ENCODE peak calls at places on chromosome 9, in ten cellular contexts. A, H, G, Y, W, O, U, L, C and K are unnamed samples.
A peak's percentile ranks its signal among the peaks of the same experiment; 100 is the strongest.

GRCh38 chr9:97809666-97810344 is 43.2 kb upstream of the FOXE1 start:
- DNase-seq in A (no peak), H (no peak), G (no peak), Y (no peak), W (no peak), O (no peak), U (no peak), L (no peak), C (no peak), K (no peak)

GRCh38 chr9:127351182-127352166 is 45.5 kb upstream of the SLC2A8 start:
- DNase-seq in A (no peak), H (no peak), G (no peak), Y (peak; percentile 99), W (no peak), O (no peak), U (no peak), L (no peak), C (no peak), K (no peak)

GRCh38 chr9:34993502-34994428 is 4.2 kb downstream of the DNAJB5 start:
- DNase-seq in A (no peak), H (no peak), G (peak; percentile 90), Y (peak; percentile 56), W (no peak), O (no peak), U (peak; percentile 36), L (no peak), C (no peak), K (no peak)

GRCh38 chr9:117315236-117315635 is 99.6 kb downstream of the ASTN2 start:
- DNase-seq in A (no peak), H (no peak), G (no peak), Y (peak; percentile 55), W (no peak), O (no peak), U (no peak), L (no peak), C (no peak), K (no peak)

GRCh38 chr9:38251461-38251860 is 141.0 kb upstream of the ALDH1B1 start:
- DNase-seq in A (no peak), H (no peak), G (no peak), Y (peak; percentile 58), W (no peak), O (no peak), U (no peak), L (no peak), C (no peak), K (no peak)

GRCh38 chr9:71929791-71930440 is 18.5 kb downstream of the C9orf85 start:
- DNase-seq in A (no peak), H (no peak), G (no peak), Y (no peak), W (no peak), O (no peak), U (peak; percentile 56), L (no peak), C (no peak), K (no peak)

GRCh38 chr9:129111143-129111761 is at the start of gene PTPA:
- DNase-seq in A (peak; percentile 85), H (peak; percentile 93), G (peak; percentile 92), Y (peak; percentile 91), W (peak; percentile 89), O (no peak), U (no peak), L (peak; percentile 80), C (peak; percentile 82), K (peak; percentile 82)

GRCh38 chr9:113483676-113484257 is 20.2 kb downstream of the RGS3 start:
- DNase-seq in A (peak; percentile 42), H (no peak), G (no peak), Y (no peak), W (no peak), O (no peak), U (no peak), L (no peak), C (no peak), K (no peak)

GRCh38 chr9:2817987-2818386 is 25.9 kb downstream of the PUM3 start:
- DNase-seq in A (no peak), H (no peak), G (no peak), Y (no peak), W (no peak), O (no peak), U (no peak), L (no peak), C (no peak), K (no peak)

GRCh38 chr9:38047301-38048251 is 21.5 kb downstream of the SHB start:
- DNase-seq in A (peak; percentile 95), H (no peak), G (peak; percentile 76), Y (no peak), W (peak; percentile 54), O (peak; percentile 97), U (peak; percentile 67), L (peak; percentile 82), C (peak; percentile 62), K (no peak)

GRCh38 chr9:96038914-96039313 is 163.4 kb downstream of the ERCC6L2 start:
- DNase-seq in A (no peak), H (no peak), G (no peak), Y (no peak), W (no peak), O (no peak), U (no peak), L (no peak), C (no peak), K (no peak)

GRCh38 chr9:128276574-128277270 is 646 bp downstream of the SWI5 start:
- DNase-seq in A (peak; percentile 57), H (no peak), G (peak; percentile 46), Y (peak; percentile 59), W (peak; percentile 42), O (no peak), U (no peak), L (no peak), C (peak; percentile 30), K (no peak)

GRCh38 chr9:89640391-89640790 is 35.6 kb downstream of the GADD45G start:
- DNase-seq in A (no peak), H (no peak), G (peak; percentile 46), Y (no peak), W (no peak), O (no peak), U (no peak), L (no peak), C (no peak), K (no peak)

GRCh38 chr9:106307670-106308069 is 555.3 kb upstream of the ZNF462 start:
- DNase-seq in A (no peak), H (no peak), G (no peak), Y (no peak), W (no peak), O (no peak), U (no peak), L (no peak), C (no peak), K (no peak)

GRCh38 chr9:92749071-92749933 is 15.3 kb downstream of the BICD2 start:
- DNase-seq in A (no peak), H (no peak), G (peak; percentile 44), Y (peak; percentile 94), W (no peak), O (no peak), U (no peak), L (no peak), C (no peak), K (no peak)

GRCh38 chr9:107260437-107261081 is 22.5 kb upstream of the RAD23B start:
- DNase-seq in A (no peak), H (no peak), G (no peak), Y (peak; percentile 8), W (no peak), O (no peak), U (no peak), L (no peak), C (no peak), K (no peak)